ENCODE peak calls at places on chromosome 4, in seven cellular contexts. One of them, this sample, is unnamed. For H3K4me1, the result is how much of the 10 kb centered on the place peaks cover.

GRCh38 chr4:81259151-81259550 is 44.1 kb upstream of the PRKG2 start:
- DNase-seq in endodermal cell: no peak
- DNase-seq in RWPE2: no peak
- DNase-seq in astrocyte: no peak
- DNase-seq in stomach: no peak
- DNase-seq in iPS DF 6.9: no peak
- DNase-seq in Panc1: no peak
- DNase-seq in this sample: no peak

GRCh38 chr4:137474711-137475301 is 57.5 kb downstream of the PCDH18 start:
- DNase-seq in endodermal cell: no peak
- DNase-seq in RWPE2: no peak
- DNase-seq in astrocyte: peak
- DNase-seq in stomach: no peak
- DNase-seq in iPS DF 6.9: no peak
- DNase-seq in Panc1: no peak
- DNase-seq in this sample: no peak

GRCh38 chr4:86831262-86832090 is 17.7 kb downstream of the SLC10A6 start:
- DNase-seq in endodermal cell: no peak
- DNase-seq in RWPE2: peak
- DNase-seq in astrocyte: peak
- DNase-seq in stomach: no peak
- DNase-seq in iPS DF 6.9: no peak
- DNase-seq in Panc1: peak
- DNase-seq in this sample: no peak

GRCh38 chr4:152488246-152488645 is 47.6 kb downstream of the FBXW7 start:
- DNase-seq in endodermal cell: no peak
- DNase-seq in RWPE2: no peak
- DNase-seq in astrocyte: no peak
- DNase-seq in stomach: no peak
- DNase-seq in iPS DF 6.9: no peak
- DNase-seq in Panc1: no peak
- DNase-seq in this sample: no peak

GRCh38 chr4:2856266-2856665 is 12.6 kb downstream of the ADD1 start:
- DNase-seq in endodermal cell: no peak
- DNase-seq in RWPE2: no peak
- DNase-seq in astrocyte: no peak
- DNase-seq in stomach: no peak
- DNase-seq in iPS DF 6.9: no peak
- DNase-seq in Panc1: no peak
- DNase-seq in this sample: no peak

GRCh38 chr4:15755781-15756180 is 22.3 kb upstream of the CD38 start:
- DNase-seq in endodermal cell: no peak
- DNase-seq in RWPE2: no peak
- DNase-seq in astrocyte: no peak
- DNase-seq in stomach: no peak
- DNase-seq in iPS DF 6.9: no peak
- DNase-seq in Panc1: no peak
- DNase-seq in this sample: no peak

GRCh38 chr4:87857789-87858188 is 25.0 kb downstream of the MEPE start:
- DNase-seq in endodermal cell: no peak
- DNase-seq in RWPE2: no peak
- DNase-seq in astrocyte: no peak
- DNase-seq in stomach: no peak
- DNase-seq in iPS DF 6.9: no peak
- DNase-seq in Panc1: no peak
- DNase-seq in this sample: no peak

GRCh38 chr4:86452323-86452995 is 92.6 kb upstream of the MAPK10 start:
- DNase-seq in endodermal cell: no peak
- DNase-seq in RWPE2: no peak
- DNase-seq in astrocyte: no peak
- DNase-seq in stomach: no peak
- DNase-seq in iPS DF 6.9: no peak
- DNase-seq in Panc1: no peak
- DNase-seq in this sample: no peak

GRCh38 chr4:101693842-101694398 is 96.6 kb upstream of the BANK1 start:
- DNase-seq in endodermal cell: no peak
- DNase-seq in RWPE2: peak
- DNase-seq in astrocyte: no peak
- DNase-seq in stomach: no peak
- DNase-seq in iPS DF 6.9: no peak
- DNase-seq in Panc1: no peak
- DNase-seq in this sample: no peak

GRCh38 chr4:140150886-140151699 is 2.9 kb downstream of the MAML3 start:
- DNase-seq in endodermal cell: peak
- DNase-seq in RWPE2: peak
- DNase-seq in astrocyte: peak
- DNase-seq in stomach: peak
- DNase-seq in iPS DF 6.9: peak
- DNase-seq in Panc1: no peak
- DNase-seq in this sample: peak

GRCh38 chr4:56181140-56181950 is 205.9 kb downstream of the AASDH start:
- DNase-seq in endodermal cell: no peak
- DNase-seq in RWPE2: no peak
- DNase-seq in astrocyte: peak
- DNase-seq in stomach: no peak
- DNase-seq in iPS DF 6.9: no peak
- DNase-seq in Panc1: no peak
- DNase-seq in this sample: no peak

GRCh38 chr4:83115000-83115399 is 471 bp upstream of the PLAC8 start:
- DNase-seq in endodermal cell: no peak
- DNase-seq in RWPE2: no peak
- DNase-seq in astrocyte: peak
- DNase-seq in stomach: no peak
- DNase-seq in iPS DF 6.9: no peak
- DNase-seq in Panc1: no peak
- DNase-seq in this sample: no peak

GRCh38 chr4:54139332-54139731 is 39.4 kb downstream of the GSX2 start:
- DNase-seq in endodermal cell: no peak
- DNase-seq in RWPE2: no peak
- DNase-seq in astrocyte: no peak
- DNase-seq in stomach: no peak
- DNase-seq in iPS DF 6.9: no peak
- DNase-seq in Panc1: no peak
- DNase-seq in this sample: no peak

GRCh38 chr4:92231511-92231910 is 72.3 kb upstream of the GRID2 start:
- DNase-seq in endodermal cell: no peak
- DNase-seq in RWPE2: no peak
- DNase-seq in astrocyte: no peak
- DNase-seq in stomach: no peak
- DNase-seq in iPS DF 6.9: no peak
- DNase-seq in Panc1: no peak
- DNase-seq in this sample: no peak

GRCh38 chr4:119233750-119234149 is 21.2 kb downstream of the USP53 start:
- DNase-seq in endodermal cell: no peak
- DNase-seq in RWPE2: no peak
- DNase-seq in astrocyte: no peak
- DNase-seq in stomach: no peak
- DNase-seq in iPS DF 6.9: no peak
- DNase-seq in Panc1: no peak
- DNase-seq in this sample: no peak

GRCh38 chr4:111707491-111707890 is 437.8 kb upstream of the FAM241A start:
- DNase-seq in endodermal cell: no peak
- DNase-seq in RWPE2: no peak
- DNase-seq in astrocyte: no peak
- DNase-seq in stomach: no peak
- DNase-seq in iPS DF 6.9: no peak
- DNase-seq in Panc1: no peak
- DNase-seq in this sample: no peak

GRCh38 chr4:71229477-71230257 is 109.2 kb upstream of the SLC4A4 start:
- DNase-seq in endodermal cell: peak
- DNase-seq in RWPE2: no peak
- DNase-seq in astrocyte: peak
- DNase-seq in stomach: peak
- DNase-seq in iPS DF 6.9: no peak
- DNase-seq in Panc1: peak
- DNase-seq in this sample: peak

GRCh38 chr4:83486457-83487129 is 1.7 kb upstream of the ABRAXAS1 start:
- DNase-seq in endodermal cell: no peak
- DNase-seq in RWPE2: no peak
- DNase-seq in astrocyte: no peak
- DNase-seq in stomach: no peak
- DNase-seq in iPS DF 6.9: no peak
- DNase-seq in Panc1: no peak
- DNase-seq in this sample: no peak

GRCh38 chr4:181261279-181261678 is 981.9 kb upstream of the TENM3 start:
- DNase-seq in endodermal cell: peak
- DNase-seq in RWPE2: no peak
- DNase-seq in astrocyte: peak
- DNase-seq in stomach: no peak
- DNase-seq in iPS DF 6.9: no peak
- DNase-seq in Panc1: no peak
- DNase-seq in this sample: no peak

DNA sequence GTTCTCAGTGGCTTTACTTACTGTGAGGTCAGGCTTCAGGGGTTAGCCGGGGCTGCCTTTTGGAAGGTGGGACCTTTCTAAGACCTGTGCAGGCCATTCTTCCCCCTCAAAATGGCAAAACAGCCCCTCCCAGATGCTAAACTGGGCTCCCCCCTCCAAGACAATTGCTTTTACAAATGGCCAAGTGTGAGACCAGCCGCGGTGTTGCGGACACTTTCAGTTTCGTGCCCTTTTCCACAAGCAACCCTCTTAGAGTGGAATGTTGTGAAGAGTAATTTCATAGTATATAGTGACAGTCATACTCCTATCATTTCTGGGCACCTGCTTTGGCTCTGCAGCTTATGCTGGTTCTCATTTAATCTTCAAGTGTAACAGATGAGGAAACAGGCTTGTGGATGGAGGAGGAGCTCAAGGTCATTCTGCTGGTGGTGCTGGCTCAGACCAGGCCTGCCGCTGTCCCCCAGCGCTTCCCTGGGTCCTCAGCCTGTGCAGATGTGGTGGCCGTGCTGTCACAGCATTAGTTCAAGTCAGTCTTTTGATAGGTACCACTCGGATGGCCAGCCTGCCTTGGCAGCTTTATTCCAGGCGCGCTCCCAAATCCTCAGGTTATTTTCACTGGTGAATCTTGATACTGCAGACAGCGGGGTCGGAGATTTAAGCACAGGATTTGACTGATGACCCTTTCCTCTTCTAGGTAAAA is 55.0 kb upstream of the TADA2B start:
- DNase-seq in endodermal cell: no peak
- DNase-seq in RWPE2: no peak
- DNase-seq in astrocyte: no peak
- DNase-seq in stomach: no peak
- DNase-seq in iPS DF 6.9: no peak
- DNase-seq in Panc1: no peak
- DNase-seq in this sample: no peak
- H3K4me1 ChIP-seq in endodermal cell: under half
- H3K4me1 ChIP-seq in RWPE2: under half
- H3K4me1 ChIP-seq in astrocyte: under half
- H3K4me1 ChIP-seq in stomach: half or more
- H3K4me1 ChIP-seq in iPS DF 6.9: under half
- H3K4me1 ChIP-seq in Panc1: half or more
- H3K4me1 ChIP-seq in this sample: half or more

GRCh38 chr4:74934822-74935326 is 2.0 kb downstream of the PARM1 start:
- DNase-seq in endodermal cell: no peak
- DNase-seq in RWPE2: no peak
- DNase-seq in astrocyte: no peak
- DNase-seq in stomach: no peak
- DNase-seq in iPS DF 6.9: no peak
- DNase-seq in Panc1: no peak
- DNase-seq in this sample: no peak
- H3K4me3 ChIP-seq in endodermal cell: peak
- H3K4me3 ChIP-seq in RWPE2: no peak
- H3K4me3 ChIP-seq in astrocyte: no peak
- H3K4me3 ChIP-seq in stomach: peak
- H3K4me3 ChIP-seq in iPS DF 6.9: no peak
- H3K4me3 ChIP-seq in Panc1: no peak
- H3K4me3 ChIP-seq in this sample: peak

GRCh38 chr4:38921151-38921550 is 53.5 kb downstream of the FAM114A1 start:
- DNase-seq in endodermal cell: no peak
- DNase-seq in RWPE2: no peak
- DNase-seq in astrocyte: no peak
- DNase-seq in stomach: no peak
- DNase-seq in iPS DF 6.9: no peak
- DNase-seq in Panc1: no peak
- DNase-seq in this sample: no peak

GRCh38 chr4:38914859-38915258 is 47.3 kb downstream of the FAM114A1 start:
- DNase-seq in endodermal cell: no peak
- DNase-seq in RWPE2: no peak
- DNase-seq in astrocyte: no peak
- DNase-seq in stomach: no peak
- DNase-seq in iPS DF 6.9: no peak
- DNase-seq in Panc1: no peak
- DNase-seq in this sample: no peak

GRCh38 chr4:38920186-38920585 is 52.6 kb downstream of the FAM114A1 start:
- DNase-seq in endodermal cell: no peak
- DNase-seq in RWPE2: no peak
- DNase-seq in astrocyte: peak
- DNase-seq in stomach: no peak
- DNase-seq in iPS DF 6.9: no peak
- DNase-seq in Panc1: no peak
- DNase-seq in this sample: no peak

DNA sequence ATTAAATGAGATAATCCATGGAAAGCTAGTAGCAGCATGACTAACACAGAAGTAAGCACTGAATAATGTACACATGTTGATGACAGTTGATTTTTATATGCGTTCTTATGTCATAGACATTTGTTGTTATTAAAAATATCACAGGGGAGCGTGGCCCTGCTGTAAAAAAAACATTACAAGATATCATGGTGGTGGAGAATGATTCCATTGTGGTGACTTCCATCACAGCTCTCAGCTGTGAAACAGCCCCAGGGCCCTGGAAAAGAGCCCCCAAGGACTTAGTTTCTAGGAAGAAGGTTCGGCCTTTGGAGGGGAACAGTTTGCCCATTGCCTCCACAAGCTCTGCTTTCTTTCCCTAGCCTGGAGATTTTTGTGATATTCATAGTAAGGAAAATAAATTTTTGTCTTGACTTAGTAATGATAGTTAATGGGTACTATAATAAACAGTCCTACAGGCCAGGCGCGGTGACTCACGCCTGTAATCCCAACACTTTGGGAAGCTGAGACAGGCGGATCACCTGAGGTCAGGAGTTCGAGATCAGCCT is 49.9 kb downstream of the FAM114A1 start:
- DNase-seq in endodermal cell: no peak
- DNase-seq in RWPE2: no peak
- DNase-seq in astrocyte: no peak
- DNase-seq in stomach: no peak
- DNase-seq in iPS DF 6.9: no peak
- DNase-seq in Panc1: no peak
- DNase-seq in this sample: no peak
- H3K27ac ChIP-seq in endodermal cell: no peak
- H3K27ac ChIP-seq in RWPE2: no peak
- H3K27ac ChIP-seq in astrocyte: peak
- H3K27ac ChIP-seq in stomach: no peak
- H3K27ac ChIP-seq in iPS DF 6.9: no peak
- H3K27ac ChIP-seq in Panc1: no peak
- H3K27ac ChIP-seq in this sample: no peak

GRCh38 chr4:26862381-26862915 is 1.8 kb downstream of the STIM2 start:
- DNase-seq in endodermal cell: no peak
- DNase-seq in RWPE2: no peak
- DNase-seq in astrocyte: no peak
- DNase-seq in stomach: no peak
- DNase-seq in iPS DF 6.9: no peak
- DNase-seq in Panc1: no peak
- DNase-seq in this sample: no peak
- H3K4me1 ChIP-seq in endodermal cell: under half
- H3K4me1 ChIP-seq in RWPE2: under half
- H3K4me1 ChIP-seq in astrocyte: under half
- H3K4me1 ChIP-seq in stomach: half or more
- H3K4me1 ChIP-seq in iPS DF 6.9: under half
- H3K4me1 ChIP-seq in Panc1: under half
- H3K4me1 ChIP-seq in this sample: under half

GRCh38 chr4:41257901-41258300 is 1.2 kb downstream of the UCHL1 start:
- DNase-seq in endodermal cell: peak
- DNase-seq in RWPE2: no peak
- DNase-seq in astrocyte: no peak
- DNase-seq in stomach: no peak
- DNase-seq in iPS DF 6.9: no peak
- DNase-seq in Panc1: no peak
- DNase-seq in this sample: no peak
- H3K4me3 ChIP-seq in endodermal cell: peak
- H3K4me3 ChIP-seq in RWPE2: peak
- H3K4me3 ChIP-seq in astrocyte: peak
- H3K4me3 ChIP-seq in stomach: peak
- H3K4me3 ChIP-seq in iPS DF 6.9: peak
- H3K4me3 ChIP-seq in Panc1: peak
- H3K4me3 ChIP-seq in this sample: peak